ENCODE peak calls at places on chromosomes 13 and 19, in seven cellular contexts. One of them, this sample, is unnamed.

GRCh38 chr19:3760871-3761361 is 576 bp downstream of the APBA3 start:
- DNase-seq in GM04503: no peak
- DNase-seq in HCT116: no peak
- DNase-seq in breast epithelium: no peak
- DNase-seq in stimulated activated CD8-positive, alpha-beta memory T cell treated with anti-CD3 and anti-CD28 coated beads, Interleukin-7, amount 100 ng/mL, for 48 hours: no peak
- DNase-seq in HT1080: no peak
- DNase-seq in A172: no peak
- DNase-seq in this sample: no peak

GRCh38 chr19:1394252-1395193 is 6.8 kb downstream of the GAMT start:
- DNase-seq in breast epithelium: no peak
- DNase-seq in A172: no peak
- DNase-seq in stimulated activated CD8-positive, alpha-beta memory T cell treated with anti-CD3 and anti-CD28 coated beads, Interleukin-7, amount 100 ng/mL, for 48 hours: no peak
- DNase-seq in HT1080: no peak
- DNase-seq in GM04503: no peak
- DNase-seq in HCT116: no peak
- DNase-seq in this sample: no peak

GRCh38 chr13:28438598-28439334 is 56.2 kb downstream of the FLT1 start:
- DNase-seq in HCT116: no peak
- DNase-seq in HT1080: no peak
- DNase-seq in A172: no peak
- DNase-seq in GM04503: no peak
- DNase-seq in breast epithelium: no peak
- DNase-seq in stimulated activated CD8-positive, alpha-beta memory T cell treated with anti-CD3 and anti-CD28 coated beads, Interleukin-7, amount 100 ng/mL, for 48 hours: no peak
- DNase-seq in this sample: no peak

GRCh38 chr13:41547253-41548000 is 90.1 kb downstream of the RGCC start:
- DNase-seq in A172: no peak
- DNase-seq in HT1080: no peak
- DNase-seq in breast epithelium: no peak
- DNase-seq in stimulated activated CD8-positive, alpha-beta memory T cell treated with anti-CD3 and anti-CD28 coated beads, Interleukin-7, amount 100 ng/mL, for 48 hours: no peak
- DNase-seq in HCT116: no peak
- DNase-seq in GM04503: no peak
- DNase-seq in this sample: peak; percentile 69

GRCh38 chr19:377801-378581 is 31.0 kb downstream of the C2CD4C start:
- DNase-seq in HCT116: no peak
- DNase-seq in GM04503: no peak
- DNase-seq in A172: peak; percentile 46
- DNase-seq in stimulated activated CD8-positive, alpha-beta memory T cell treated with anti-CD3 and anti-CD28 coated beads, Interleukin-7, amount 100 ng/mL, for 48 hours: no peak
- DNase-seq in breast epithelium: no peak
- DNase-seq in HT1080: no peak
- DNase-seq in this sample: no peak

GRCh38 chr13:112330479-112331407 is 45.4 kb upstream of the SPACA7 start:
- DNase-seq in HT1080: no peak
- DNase-seq in breast epithelium: no peak
- DNase-seq in HCT116: no peak
- DNase-seq in GM04503: no peak
- DNase-seq in A172: no peak
- DNase-seq in stimulated activated CD8-positive, alpha-beta memory T cell treated with anti-CD3 and anti-CD28 coated beads, Interleukin-7, amount 100 ng/mL, for 48 hours: no peak
- DNase-seq in this sample: no peak

GRCh38 chr13:23673354-23673753 is 103.1 kb downstream of the TNFRSF19 start:
- DNase-seq in A172: peak; percentile 11
- DNase-seq in stimulated activated CD8-positive, alpha-beta memory T cell treated with anti-CD3 and anti-CD28 coated beads, Interleukin-7, amount 100 ng/mL, for 48 hours: no peak
- DNase-seq in breast epithelium: no peak
- DNase-seq in GM04503: peak; percentile 91
- DNase-seq in HT1080: peak; percentile 84
- DNase-seq in HCT116: no peak
- DNase-seq in this sample: no peak

GRCh38 chr13:51125495-51126226 is 14.6 kb upstream of the C13orf42 start:
- DNase-seq in GM04503: no peak
- DNase-seq in HT1080: no peak
- DNase-seq in breast epithelium: no peak
- DNase-seq in A172: peak; percentile 35
- DNase-seq in stimulated activated CD8-positive, alpha-beta memory T cell treated with anti-CD3 and anti-CD28 coated beads, Interleukin-7, amount 100 ng/mL, for 48 hours: no peak
- DNase-seq in HCT116: peak; percentile 60
- DNase-seq in this sample: peak; percentile 73

GRCh38 chr13:68261105-68261504 is 1031.0 kb upstream of the PCDH9 start:
- DNase-seq in HT1080: no peak
- DNase-seq in breast epithelium: no peak
- DNase-seq in GM04503: no peak
- DNase-seq in stimulated activated CD8-positive, alpha-beta memory T cell treated with anti-CD3 and anti-CD28 coated beads, Interleukin-7, amount 100 ng/mL, for 48 hours: no peak
- DNase-seq in HCT116: no peak
- DNase-seq in A172: no peak
- DNase-seq in this sample: peak; percentile 19

GRCh38 chr13:93814658-93815057 is 588.1 kb downstream of the GPC6 start:
- DNase-seq in A172: no peak
- DNase-seq in breast epithelium: no peak
- DNase-seq in stimulated activated CD8-positive, alpha-beta memory T cell treated with anti-CD3 and anti-CD28 coated beads, Interleukin-7, amount 100 ng/mL, for 48 hours: no peak
- DNase-seq in GM04503: no peak
- DNase-seq in HCT116: no peak
- DNase-seq in HT1080: no peak
- DNase-seq in this sample: no peak

GRCh38 chr13:110575322-110576069 is 14.0 kb upstream of the RAB20 start:
- DNase-seq in A172: peak; percentile 65
- DNase-seq in HCT116: no peak
- DNase-seq in GM04503: no peak
- DNase-seq in breast epithelium: no peak
- DNase-seq in HT1080: peak; percentile 20
- DNase-seq in stimulated activated CD8-positive, alpha-beta memory T cell treated with anti-CD3 and anti-CD28 coated beads, Interleukin-7, amount 100 ng/mL, for 48 hours: no peak
- DNase-seq in this sample: peak; percentile 52

GRCh38 chr19:13923194-13923987 is 14.8 kb downstream of the PODNL1 start:
- DNase-seq in HT1080: no peak
- DNase-seq in stimulated activated CD8-positive, alpha-beta memory T cell treated with anti-CD3 and anti-CD28 coated beads, Interleukin-7, amount 100 ng/mL, for 48 hours: no peak
- DNase-seq in breast epithelium: no peak
- DNase-seq in GM04503: no peak
- DNase-seq in HCT116: no peak
- DNase-seq in A172: no peak
- DNase-seq in this sample: no peak

GRCh38 chr19:11203194-11204075 is 6.1 kb upstream of the KANK2 start:
- DNase-seq in HCT116: no peak
- DNase-seq in GM04503: peak; percentile 65
- DNase-seq in HT1080: peak; percentile 80
- DNase-seq in breast epithelium: no peak
- DNase-seq in A172: peak; percentile 96
- DNase-seq in stimulated activated CD8-positive, alpha-beta memory T cell treated with anti-CD3 and anti-CD28 coated beads, Interleukin-7, amount 100 ng/mL, for 48 hours: no peak
- DNase-seq in this sample: peak; percentile 88

GRCh38 chr13:77571956-77572355 is 36.5 kb downstream of the SCEL start:
- DNase-seq in stimulated activated CD8-positive, alpha-beta memory T cell treated with anti-CD3 and anti-CD28 coated beads, Interleukin-7, amount 100 ng/mL, for 48 hours: no peak
- DNase-seq in GM04503: no peak
- DNase-seq in HCT116: no peak
- DNase-seq in HT1080: no peak
- DNase-seq in A172: no peak
- DNase-seq in breast epithelium: no peak
- DNase-seq in this sample: no peak

GRCh38 chr13:29576581-29576980 is 18.9 kb downstream of the SLC7A1 start:
- DNase-seq in HCT116: no peak
- DNase-seq in A172: no peak
- DNase-seq in breast epithelium: no peak
- DNase-seq in GM04503: no peak
- DNase-seq in HT1080: no peak
- DNase-seq in stimulated activated CD8-positive, alpha-beta memory T cell treated with anti-CD3 and anti-CD28 coated beads, Interleukin-7, amount 100 ng/mL, for 48 hours: no peak
- DNase-seq in this sample: no peak

This sample was measured in testis.